ENCODE peak calls at places on chromosomes 11 and 22, in six cellular contexts. Z, O, U, V, B and P are unnamed samples.

GRCh38 chr11:2298795-2299747 is 2.6 kb downstream of the C11orf21 start:
- DNase-seq in Z (no peak), O (peak), U (no peak), V (no peak), B (peak), P (no peak)

GRCh38 chr11:94148189-94148588 is 19.5 kb downstream of the PANX1 start:
- DNase-seq in Z (no peak), O (no peak), U (no peak), V (no peak), B (no peak), P (no peak)

GRCh38 chr11:2912498-2912897 is 16.7 kb downstream of the PHLDA2 start:
- DNase-seq in Z (no peak), O (no peak), U (no peak), V (no peak), B (peak), P (no peak)

GRCh38 chr22:49208768-49209252 is 618.9 kb downstream of the BRD1 start:
- DNase-seq in Z (peak), O (peak), U (no peak), V (no peak), B (peak), P (no peak)

GRCh38 chr11:8631395-8632110 is 37.5 kb upstream of the STK33 start:
- DNase-seq in Z (no peak), O (no peak), U (no peak), V (no peak), B (no peak), P (no peak)

GRCh38 chr11:125787827-125788226 is at the start of gene PATE3:
- DNase-seq in Z (no peak), O (no peak), U (no peak), V (no peak), B (no peak), P (no peak)

GRCh38 chr11:86816251-86816726 is 15.9 kb downstream of the PRSS23 start:
- DNase-seq in Z (no peak), O (no peak), U (no peak), V (no peak), B (no peak), P (no peak)

GRCh38 chr11:46901156-46901555 is 17.2 kb downstream of the LRP4 start:
- DNase-seq in Z (no peak), O (no peak), U (no peak), V (no peak), B (no peak), P (no peak)

GRCh38 chr22:22728382-22728781 is 84.0 kb downstream of the GGTLC2 start:
- DNase-seq in Z (no peak), O (no peak), U (no peak), V (no peak), B (no peak), P (no peak)

GRCh38 chr11:110479445-110480101 is 49.8 kb downstream of the FDX1 start:
- DNase-seq in Z (no peak), O (no peak), U (peak), V (no peak), B (no peak), P (no peak)

GRCh38 chr22:20392983-20393704 is 807 bp upstream of the ZNF74 start:
- DNase-seq in Z (no peak), O (peak), U (no peak), V (no peak), B (no peak), P (no peak)

GRCh38 chr11:110830344-110831141 is 118.3 kb upstream of the ARHGAP20 start:
- DNase-seq in Z (no peak), O (no peak), U (no peak), V (no peak), B (no peak), P (no peak)

GRCh38 chr11:65502852-65503603 is 4.2 kb downstream of the MALAT1 start:
- DNase-seq in Z (peak), O (no peak), U (no peak), V (no peak), B (peak), P (no peak)

GRCh38 chr22:30212363-30212995 is 34.1 kb downstream of the LIF start:
- DNase-seq in Z (peak), O (no peak), U (peak), V (no peak), B (peak), P (no peak)

GRCh38 chr11:2346586-2347335 is 30.3 kb upstream of the CD81 start:
- DNase-seq in Z (no peak), O (no peak), U (no peak), V (no peak), B (peak), P (no peak)

GRCh38 chr11:96162816-96163499 is 180.0 kb downstream of the MAML2 start:
- DNase-seq in Z (peak), O (no peak), U (no peak), V (no peak), B (no peak), P (no peak)

GRCh38 chr11:60809691-60810090 is 24.6 kb downstream of the MS4A10 start:
- DNase-seq in Z (no peak), O (no peak), U (no peak), V (no peak), B (no peak), P (no peak)

GRCh38 chr11:44298862-44299261 is 11.1 kb downstream of the ALX4 start:
- DNase-seq in Z (no peak), O (no peak), U (no peak), V (no peak), B (no peak), P (no peak)

GRCh38 chr11:115845872-115846271 is 341.7 kb upstream of the CADM1 start:
- DNase-seq in Z (no peak), O (no peak), U (no peak), V (no peak), B (no peak), P (no peak)

GRCh38 chr22:38012604-38013072 is 28.3 kb upstream of the SOX10 start:
- DNase-seq in Z (no peak), O (no peak), U (no peak), V (no peak), B (no peak), P (no peak)

GRCh38 chr11:86473991-86474833 is 99.5 kb downstream of the CCDC81 start:
- DNase-seq in Z (no peak), O (no peak), U (no peak), V (no peak), B (no peak), P (no peak)

GRCh38 chr11:86664930-86665329 is 7.5 kb downstream of the ME3 start:
- DNase-seq in Z (no peak), O (no peak), U (no peak), V (no peak), B (no peak), P (no peak)

GRCh38 chr22:35540600-35541253 is at the start of gene RASD2:
- DNase-seq in Z (peak), O (no peak), U (peak), V (no peak), B (no peak), P (no peak)

GRCh38 chr11:12787847-12788246 is 113.6 kb downstream of the TEAD1 start:
- DNase-seq in Z (no peak), O (no peak), U (no peak), V (no peak), B (no peak), P (no peak)

GRCh38 chr11:120141144-120142071 is 3.5 kb upstream of the TRIM29 start:
- DNase-seq in Z (no peak), O (peak), U (no peak), V (no peak), B (no peak), P (no peak)

GRCh38 chr22:31230155-31230870 is 18.2 kb downstream of the LIMK2 start:
- DNase-seq in Z (no peak), O (no peak), U (peak), V (no peak), B (no peak), P (peak)

GRCh38 chr11:46615756-46616155 is 1.3 kb downstream of the HARBI1 start:
- DNase-seq in Z (no peak), O (no peak), U (no peak), V (no peak), B (no peak), P (no peak)

GRCh38 chr11:77080643-77081210 is 14.0 kb downstream of the CAPN5 start:
- DNase-seq in Z (peak), O (no peak), U (no peak), V (no peak), B (no peak), P (no peak)

GRCh38 chr22:20494978-20495860 is at the start of gene KLHL22:
- DNase-seq in Z (peak), O (peak), U (peak), V (peak), B (no peak), P (no peak)

GRCh38 chr11:12131943-12132789 is 21.8 kb downstream of the MICAL2 start:
- DNase-seq in Z (no peak), O (no peak), U (no peak), V (no peak), B (no peak), P (no peak)

GRCh38 chr11:59283825-59284772 is 71.4 kb upstream of the MPEG1 start:
- DNase-seq in Z (no peak), O (no peak), U (peak), V (no peak), B (no peak), P (peak)

DNA sequence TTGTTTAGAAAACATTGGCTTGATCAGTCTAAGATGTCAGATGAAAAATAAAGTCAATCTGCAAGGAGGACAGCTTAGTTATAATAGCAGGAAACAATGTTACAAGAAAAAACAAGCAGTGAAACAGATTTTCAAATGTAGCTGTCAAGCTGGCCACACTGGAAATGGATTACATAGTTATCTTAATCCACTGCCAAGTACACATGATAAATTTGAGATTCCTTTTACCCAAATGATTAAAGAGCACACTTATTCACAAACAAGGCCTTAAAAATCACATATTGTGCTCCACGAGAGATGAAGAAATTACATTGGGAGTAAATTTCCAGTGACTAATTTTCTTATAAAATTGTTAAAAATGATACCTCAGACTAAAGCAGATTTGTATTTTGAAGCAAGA is 17.5 kb upstream of the ESAM start:
- DNase-seq in Z (no peak), O (no peak), U (no peak), V (no peak), B (no peak), P (no peak)
- TF ChIP-seq POLR2AphosphoS5 in Z (no peak), O (no peak), U (no peak), V (no peak), B (no peak), P (no peak)

GRCh38 chr22:42635531-42635930 is 4.9 kb downstream of the ATP5MGL start:
- DNase-seq in Z (peak), O (peak), U (no peak), V (no peak), B (no peak), P (no peak)
- TF ChIP-seq POLR2AphosphoS5 in Z (peak), O (peak), U (no peak), V (no peak), B (peak), P (no peak)

GRCh38 chr11:72968395-72968794 is 154.2 kb downstream of the ATG16L2 start:
- DNase-seq in Z (no peak), O (no peak), U (no peak), V (no peak), B (no peak), P (no peak)
- TF ChIP-seq POLR2AphosphoS5 in Z (no peak), O (no peak), U (no peak), V (no peak), B (no peak), P (no peak)

DNA sequence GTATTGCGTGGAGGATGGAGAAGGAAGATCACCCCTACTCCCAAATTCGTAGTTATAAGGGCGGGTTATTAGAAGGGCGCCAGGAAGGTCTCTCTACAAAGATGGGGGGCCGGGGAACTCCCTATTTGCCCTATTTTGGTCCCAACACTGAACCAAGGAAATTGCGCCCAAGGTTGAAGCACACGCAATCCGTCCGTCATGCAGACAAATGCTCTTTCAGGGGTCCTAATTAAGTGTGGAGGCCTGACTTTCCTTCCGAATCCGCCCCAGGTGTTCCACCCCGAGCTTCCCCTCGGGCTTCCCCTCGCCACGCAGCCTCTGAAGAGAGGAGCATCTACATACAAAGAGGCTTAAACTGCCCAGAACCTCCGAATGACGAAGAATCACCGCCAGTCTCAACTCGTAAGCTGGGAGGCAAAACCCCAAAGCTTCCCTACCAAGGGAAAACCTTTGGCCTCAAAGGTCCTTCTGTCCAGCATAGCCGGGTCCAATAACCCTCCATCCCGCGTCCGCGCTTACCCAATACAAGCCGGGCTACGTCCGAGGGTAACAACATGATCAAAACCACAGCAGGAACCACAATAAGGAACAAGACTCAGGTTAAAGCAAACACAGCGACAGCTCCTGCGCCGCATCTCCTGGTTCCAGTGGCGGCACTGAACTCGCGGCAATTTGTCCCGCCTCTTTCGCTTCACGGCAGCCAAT is at the start of gene NPAT:
- DNase-seq in Z (no peak), O (no peak), U (no peak), V (no peak), B (no peak), P (no peak)
- TF ChIP-seq POLR2AphosphoS5 in Z (peak), O (peak), U (no peak), V (peak), B (peak), P (peak)

GRCh38 chr22:50445071-50445879 is 29.6 kb downstream of the SBF1 start:
- DNase-seq in Z (no peak), O (no peak), U (no peak), V (no peak), B (no peak), P (no peak)

GRCh38 chr22:50447576-50448551 is 27.0 kb downstream of the SBF1 start:
- DNase-seq in Z (no peak), O (no peak), U (no peak), V (no peak), B (no peak), P (no peak)

GRCh38 chr22:50444663-50445062 is 30.2 kb downstream of the SBF1 start:
- DNase-seq in Z (no peak), O (no peak), U (no peak), V (no peak), B (no peak), P (no peak)

GRCh38 chr22:50446708-50447575 is 27.9 kb downstream of the SBF1 start:
- DNase-seq in Z (no peak), O (no peak), U (no peak), V (no peak), B (no peak), P (no peak)

DNA sequence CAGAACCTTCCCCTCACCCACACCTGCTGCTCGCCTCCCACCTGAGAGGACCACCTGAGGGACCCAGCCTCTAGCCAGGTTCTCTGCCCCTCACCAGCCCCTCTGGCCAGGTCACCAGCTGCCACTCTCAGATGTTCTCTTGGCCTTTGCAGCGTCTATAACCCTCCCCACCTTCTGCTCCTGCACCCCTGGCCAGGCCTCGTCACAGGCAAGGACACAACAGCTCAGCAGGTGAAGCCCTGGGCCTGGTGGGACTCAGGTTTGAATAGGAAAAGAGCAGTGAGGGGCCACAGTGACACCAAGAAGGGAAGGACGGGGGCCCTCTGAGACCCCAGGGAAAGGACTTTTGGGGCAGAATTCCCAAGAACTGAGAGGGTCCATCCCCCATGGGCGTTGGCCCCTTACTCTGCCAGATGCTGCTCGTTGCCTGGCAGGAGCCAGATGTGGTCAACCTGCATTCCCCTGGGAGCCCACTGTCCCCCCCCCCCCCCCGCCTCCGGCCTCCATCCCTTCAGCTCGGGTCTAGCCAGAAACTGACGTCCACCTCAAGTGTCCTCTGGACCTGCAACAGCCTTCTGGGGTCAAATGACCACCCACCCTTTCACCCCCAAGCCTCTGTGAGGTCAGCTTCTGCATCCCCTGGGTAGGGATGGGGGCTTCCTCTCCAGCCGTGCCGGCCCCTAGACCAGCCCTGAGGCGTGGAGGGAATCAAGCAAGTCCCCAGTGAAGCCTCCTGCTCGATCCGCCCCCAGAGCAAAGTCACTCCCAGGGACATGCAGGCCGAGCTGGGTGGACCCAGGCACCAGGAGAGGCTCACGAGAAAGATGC is 28.7 kb downstream of the SBF1 start:
- DNase-seq in Z (no peak), O (no peak), U (no peak), V (no peak), B (no peak), P (no peak)
- TF ChIP-seq POLR2AphosphoS5 in Z (no peak), O (no peak), U (no peak), V (no peak), B (no peak), P (no peak)